ENCODE peak calls at places on chromosomes 13 and 19, in nine cellular contexts. W is adrenal gland, O is lower leg skin, C is A549, K is neural progenitor cell, G is dorsolateral prefrontal cortex, Z is body of pancreas, P is IMR-90, D is Peyer's patch. T is an unnamed sample.

GRCh38 chr13:45879666-45880065 is 28.1 kb upstream of the SIAH3 start:
- DNase-seq in O (no peak), Z (peak; percentile 18), W (no peak), D (no peak), G (no peak), P (no peak), C (peak; percentile 25), K (peak; percentile 55), T (peak; percentile 9)

GRCh38 chr19:4376991-4377781 is 23.2 kb downstream of the SH3GL1 start:
- DNase-seq in W (peak; percentile 27), C (no peak), D (peak; percentile 72), K (no peak), G (no peak), P (peak; percentile 50), Z (peak; percentile 73), O (peak; percentile 85), T (no peak)

GRCh38 chr19:49442793-49443365 is 1.6 kb upstream of the SLC17A7 start:
- DNase-seq in K (peak; percentile 99), G (no peak), C (peak; percentile 97), Z (peak; percentile 92), O (peak; percentile 99), D (peak; percentile 96), W (peak; percentile 86), P (peak; percentile 73), T (peak; percentile 73)

GRCh38 chr19:49064029-49064629 is 489 bp downstream of the NTF4 start:
- DNase-seq in G (no peak), Z (no peak), P (no peak), K (peak; percentile 20), O (no peak), C (no peak), W (no peak), D (no peak), T (no peak)

GRCh38 chr19:13797870-13798269 is 2.6 kb downstream of the ZSWIM4 start:
- DNase-seq in K (no peak), Z (peak; percentile 36), C (peak; percentile 59), D (no peak), O (no peak), G (no peak), P (peak; percentile 71), W (no peak), T (peak; percentile 88)

GRCh38 chr13:110593430-110594130 is 21.8 kb upstream of the NAXD start:
- DNase-seq in Z (peak; percentile 37), D (peak; percentile 54), G (no peak), O (no peak), P (peak; percentile 57), K (peak; percentile 65), W (no peak), C (peak; percentile 54), T (peak; percentile 75)

GRCh38 chr19:49844138-49844740 is 6.7 kb upstream of the PTOV1 start:
- DNase-seq in G (no peak), Z (no peak), O (no peak), D (no peak), W (no peak), C (no peak), P (no peak), K (no peak), T (no peak)

GRCh38 chr13:51549050-51549449 is 35.2 kb upstream of the WDFY2 start:
- DNase-seq in W (no peak), O (peak; percentile 82), D (no peak), G (no peak), Z (peak; percentile 45), P (no peak), K (no peak), C (peak; percentile 50), T (peak; percentile 44)

GRCh38 chr19:2320057-2320456 is 8.3 kb downstream of the LSM7 start:
- DNase-seq in C (no peak), G (no peak), W (no peak), Z (no peak), O (no peak), P (no peak), D (no peak), K (no peak), T (no peak)

GRCh38 chr19:46745521-46746280 is at the start of gene FKRP:
- DNase-seq in D (no peak), C (no peak), P (no peak), W (no peak), G (no peak), K (peak; percentile 69), Z (no peak), O (no peak), T (no peak)

GRCh38 chr19:5340637-5341447 is at the start of gene PTPRS:
- DNase-seq in Z (peak; percentile 83), G (peak; percentile 86), C (peak; percentile 82), P (peak; percentile 74), K (peak; percentile 96), O (peak; percentile 94), D (peak; percentile 76), W (peak; percentile 90), T (peak; percentile 78)

GRCh38 chr19:49489601-49490167 is 2.3 kb downstream of the RPL13A start:
- DNase-seq in K (peak; percentile 2), C (peak; percentile 78), Z (no peak), D (peak; percentile 76), P (no peak), W (no peak), G (no peak), O (no peak), T (no peak)

DNA sequence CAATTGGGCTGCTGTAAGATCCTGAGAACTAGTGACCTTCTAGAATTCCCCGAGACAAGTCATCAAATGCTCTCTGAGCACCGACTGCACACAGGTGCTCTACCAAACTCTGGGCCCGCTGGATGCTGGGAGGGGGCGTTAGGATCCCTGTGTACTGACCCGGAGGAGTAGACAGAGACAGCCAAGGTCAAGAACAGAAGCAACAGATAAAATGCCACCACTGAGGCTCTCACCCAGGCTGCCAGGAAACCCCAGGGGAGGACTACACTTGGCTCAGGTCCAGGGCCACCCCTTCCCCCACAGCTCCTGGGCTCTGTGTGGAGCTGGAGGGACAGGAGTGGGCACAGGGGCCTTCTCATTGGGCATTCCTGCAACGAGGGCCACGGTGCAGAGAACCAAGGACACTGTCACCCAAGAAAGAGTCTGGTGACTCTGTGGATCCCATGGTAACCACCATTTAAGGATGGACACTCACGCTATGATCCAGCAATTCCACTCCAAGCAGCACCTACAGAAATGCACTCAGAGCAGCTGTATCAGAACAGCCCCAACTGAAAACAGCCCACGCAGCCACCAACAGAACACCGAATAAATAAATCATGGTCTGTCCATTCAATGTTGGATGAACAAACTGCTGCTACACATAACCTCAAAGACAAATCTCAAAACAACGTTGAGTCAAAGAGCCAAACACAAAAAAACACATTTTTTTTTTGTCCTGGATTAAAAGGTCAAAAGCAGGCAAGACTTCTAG is 16.8 kb upstream of the SLC35E1 start:
- DNase-seq in K (no peak), P (no peak), W (no peak), D (no peak), C (no peak), O (no peak), Z (no peak), G (no peak), T (no peak)
- H3K4me3 ChIP-seq in K (no peak overlapping the region), P (no peak overlapping the region), W (no peak overlapping the region), D (no peak overlapping the region), C (no peak overlapping the region), O (no peak overlapping the region), Z (no peak overlapping the region), G (no peak overlapping the region), T (no peak overlapping the region)

DNA sequence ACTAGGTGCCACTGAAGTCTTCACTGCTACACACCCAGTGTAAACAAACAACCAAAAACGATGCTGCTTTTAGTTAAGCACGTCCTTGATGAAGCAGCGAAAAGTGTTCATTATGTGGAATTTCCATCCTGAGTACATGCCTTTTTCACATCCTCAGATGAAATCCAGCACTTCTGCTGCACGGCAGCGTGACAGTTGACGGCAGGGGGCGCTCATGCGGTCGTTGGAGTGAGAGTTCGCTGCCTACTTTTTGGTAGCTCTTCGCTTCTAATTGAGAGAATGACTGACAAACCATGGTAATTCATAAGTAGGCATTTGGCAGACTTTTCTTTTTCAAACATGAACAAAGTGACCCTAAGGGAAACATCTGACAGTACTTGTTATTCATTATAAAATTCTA is 1124.9 kb downstream of the EFNB2 start:
- DNase-seq in K (peak; percentile 77), Z (peak; percentile 62), O (peak; percentile 85), P (peak; percentile 12), G (peak; percentile 44), C (peak; percentile 45), D (peak; percentile 65), W (peak; percentile 47), T (peak; percentile 67)
- TF ChIP-seq CTCF in K (peak; percentile 85), Z (peak; percentile 61), O (no peak), P (peak; percentile 47), G (no peak), C (peak; percentile 49), D (no peak), W (peak; percentile 42), T (peak; percentile 88)

GRCh38 chr13:41426047-41426446 is 31.3 kb upstream of the RGCC start:
- DNase-seq in Z (no peak), O (no peak), D (no peak), P (no peak), K (no peak), G (no peak), C (no peak), W (no peak), T (no peak)

GRCh38 chr13:41427700-41428099 is 29.6 kb upstream of the RGCC start:
- DNase-seq in W (no peak), D (no peak), P (no peak), K (no peak), Z (no peak), G (no peak), C (no peak), O (no peak), T (no peak)

DNA sequence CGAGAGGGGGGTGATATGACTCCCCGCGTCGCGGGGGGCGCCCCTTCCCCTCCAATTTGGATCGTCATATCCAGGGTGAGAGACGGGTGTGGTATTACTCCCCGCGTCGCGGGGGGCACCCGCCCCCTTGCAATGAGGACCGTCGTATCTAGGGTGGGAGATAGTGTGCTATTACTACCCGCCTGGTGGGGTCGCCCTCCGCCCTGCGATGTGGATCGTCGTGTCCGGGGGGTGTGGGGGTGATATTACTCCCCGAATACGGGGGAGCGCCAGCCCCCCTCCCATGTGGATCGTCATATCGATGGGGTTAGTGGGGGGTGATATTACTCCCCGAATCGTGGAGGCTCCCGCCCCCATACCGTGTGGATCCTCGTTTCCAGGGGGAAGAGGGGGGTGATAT is 29.2 kb upstream of the RGCC start:
- DNase-seq in P (no peak), C (no peak), K (peak; percentile 53), W (peak; percentile 15), G (no peak), O (no peak), D (no peak), Z (no peak), T (no peak)
- H3K4me3 ChIP-seq in P (peak overlapping the region; percentile 21), C (peak overlapping the region; percentile 42), K (peak overlapping the region; percentile 48), W (no peak overlapping the region), G (peak overlapping the region; percentile 56), O (no peak overlapping the region), D (no peak overlapping the region), Z (no peak overlapping the region), T (peak overlapping the region; percentile 39)

DNA sequence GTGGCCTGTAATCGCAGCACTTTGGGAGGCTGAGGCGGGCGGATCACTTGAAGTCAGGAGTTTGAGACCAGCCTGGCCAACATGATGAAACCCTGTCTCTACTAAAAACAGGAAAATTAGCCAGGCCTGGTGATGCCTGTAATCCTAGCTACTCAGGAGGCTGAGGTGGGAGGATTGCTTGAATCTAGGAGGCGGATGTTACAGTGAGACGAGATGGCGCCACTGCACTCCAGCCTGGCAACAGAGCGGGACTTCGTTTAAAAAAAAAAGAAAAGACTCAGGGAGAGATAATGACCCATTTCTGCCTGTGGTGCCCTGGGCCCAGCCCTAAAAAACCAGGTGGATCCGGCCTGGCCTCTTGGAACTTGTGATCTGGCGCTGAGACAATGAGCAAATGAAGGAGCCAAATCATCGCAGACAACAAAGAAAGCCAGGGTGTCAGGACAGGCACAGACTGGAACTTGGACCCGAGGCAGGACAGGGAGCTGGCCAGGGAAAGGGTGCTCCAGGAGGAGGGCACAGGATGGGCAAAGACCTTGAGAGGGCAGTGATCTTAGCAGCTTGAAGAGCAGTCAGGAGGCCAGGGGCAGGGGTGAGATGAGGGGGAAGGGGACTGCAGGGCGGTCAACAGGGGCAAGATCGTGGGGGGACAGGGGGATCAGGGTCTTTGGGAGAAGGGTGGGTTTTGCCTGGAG is 963 bp upstream of the JAK3 start:
- DNase-seq in P (no peak), D (no peak), O (no peak), W (no peak), K (peak; percentile 5), C (no peak), Z (no peak), G (no peak), T (no peak)
- TF ChIP-seq CTCF in P (no peak), D (no peak), O (no peak), W (no peak), K (no peak), C (no peak), Z (no peak), G (no peak), T (no peak)